ENCODE peak calls at places on chromosomes 6 and 20, in ten cellular contexts. H, U, C, L, W, J, X, Y, F and D are unnamed samples.

GRCh38 chr6:27814665-27815424 is 97.4 kb downstream of the OR2B2 start:
- DNase-seq in C (peak), L (peak), U (no peak), J (peak), W (peak), Y (peak), F (peak), X (peak), H (no peak), D (no peak)

GRCh38 chr20:49700411-49701185 is 13.1 kb downstream of the B4GALT5 start:
- DNase-seq in H (no peak), X (peak), F (no peak), C (no peak), Y (no peak), J (no peak), W (no peak), L (no peak), U (no peak), D (no peak)

GRCh38 chr6:17045581-17046322 is 56.1 kb upstream of the STMND1 start:
- DNase-seq in X (no peak), L (no peak), W (no peak), C (no peak), U (no peak), Y (peak), J (no peak), F (no peak), H (no peak), D (no peak)

GRCh38 chr6:90583179-90583578 is 3.7 kb downstream of the MAP3K7 start:
- DNase-seq in Y (no peak), L (no peak), F (no peak), C (no peak), X (no peak), H (no peak), U (no peak), W (no peak), J (no peak), D (no peak)

GRCh38 chr6:50815436-50816114 is 3.1 kb upstream of the TFAP2B start:
- DNase-seq in L (no peak), W (no peak), U (no peak), Y (no peak), H (no peak), X (no peak), J (no peak), C (no peak), F (no peak), D (peak)

GRCh38 chr6:109236140-109237081 is 141.1 kb downstream of the CEP57L1 start:
- DNase-seq in W (peak), Y (no peak), U (peak), X (peak), C (no peak), L (peak), F (no peak), H (peak), J (peak), D (no peak)

GRCh38 chr20:39107741-39108140 is 145.6 kb downstream of the DHX35 start:
- DNase-seq in H (no peak), L (no peak), W (no peak), X (peak), C (no peak), F (no peak), Y (no peak), J (no peak), U (no peak), D (no peak)

GRCh38 chr6:128361378-128361777 is 159.0 kb downstream of the PTPRK start:
- DNase-seq in H (no peak), C (no peak), F (no peak), X (no peak), Y (no peak), W (no peak), J (no peak), U (no peak), L (no peak), D (no peak)

GRCh38 chr20:24743641-24744040 is 205.4 kb upstream of the CST7 start:
- DNase-seq in H (no peak), J (no peak), W (no peak), X (no peak), F (no peak), U (no peak), L (no peak), Y (no peak), C (no peak), D (no peak)

GRCh38 chr6:138428943-138429616 is 25.1 kb downstream of the HEBP2 start:
- DNase-seq in F (no peak), C (no peak), J (no peak), Y (peak), W (no peak), X (peak), U (peak), L (no peak), H (peak), D (peak)

GRCh38 chr6:90478789-90479602 is 107.9 kb downstream of the MAP3K7 start:
- DNase-seq in F (peak), Y (peak), U (peak), C (peak), J (peak), W (peak), X (peak), L (peak), H (peak), D (peak)

GRCh38 chr20:57445298-57445697 is 54.1 kb downstream of the RBM38 start:
- DNase-seq in L (no peak), Y (no peak), F (no peak), C (peak), H (no peak), X (no peak), J (no peak), U (no peak), W (no peak), D (no peak)